ENCODE peak calls at places on chromosomes 6 and 20, in six cellular contexts. J is HFFc6, S is DND-41, U is NB4, Q is GM12865, L is astrocyte of the spinal cord. T is an unnamed sample.
A peak's percentile ranks its signal among the peaks of the same experiment; 100 is the strongest.

GRCh38 chr6:46044876-46045617 is 29.4 kb upstream of the CLIC5 start:
- DNase-seq in S (no peak), Q (no peak), J (peak; percentile 70), L (peak; percentile 90), U (peak; percentile 73), T (peak; percentile 8)

GRCh38 chr6:41878961-41879405 is 16.2 kb downstream of the USP49 start:
- DNase-seq in J (peak; percentile 73), Q (no peak), U (peak; percentile 15), S (no peak), L (peak; percentile 51), T (peak; percentile 14)

GRCh38 chr20:13501500-13501899 is 137.2 kb downstream of the TASP1 start:
- DNase-seq in U (no peak), S (no peak), L (no peak), J (no peak), Q (no peak), T (no peak)

GRCh38 chr6:90025418-90026089 is 131.3 kb downstream of the GJA10 start:
- DNase-seq in J (peak; percentile 65), U (peak; percentile 34), Q (no peak), L (peak; percentile 89), S (no peak), T (peak; percentile 42)

GRCh38 chr6:18327621-18328548 is 59.3 kb upstream of the RNF144B start:
- DNase-seq in S (no peak), L (no peak), J (no peak), Q (peak; percentile 37), U (peak; percentile 12), T (no peak)

GRCh38 chr6:149026530-149026942 is 279.7 kb downstream of the UST start:
- DNase-seq in U (peak; percentile 75), S (peak; percentile 57), J (peak; percentile 95), Q (peak; percentile 55), L (peak; percentile 91), T (peak; percentile 48)

GRCh38 chr20:14997791-14998190 is 660.4 kb upstream of the FLRT3 start:
- DNase-seq in S (no peak), U (no peak), J (no peak), Q (no peak), L (peak; percentile 70), T (peak; percentile 5)

GRCh38 chr6:159252955-159253508 is 83.8 kb downstream of the FNDC1 start:
- DNase-seq in U (peak; percentile 57), L (peak; percentile 69), Q (peak; percentile 54), J (peak; percentile 52), S (peak; percentile 26), T (no peak)

GRCh38 chr6:170233304-170234205 is 57.3 kb downstream of the DLL1 start:
- DNase-seq in L (no peak), Q (no peak), U (no peak), S (no peak), J (no peak), T (no peak)

GRCh38 chr20:52493177-52493711 is 301.7 kb upstream of the ZFP64 start:
- DNase-seq in Q (no peak), J (no peak), U (no peak), S (no peak), L (peak; percentile 25), T (no peak)

GRCh38 chr6:49911252-49911651 is 44.9 kb upstream of the CRISP1 start:
- DNase-seq in L (no peak), Q (no peak), U (no peak), J (no peak), S (no peak), T (no peak)

GRCh38 chr20:56458227-56458821 is 10.1 kb upstream of the RTF2 start:
- DNase-seq in J (no peak), S (no peak), U (no peak), Q (no peak), L (no peak), T (no peak)

DNA sequence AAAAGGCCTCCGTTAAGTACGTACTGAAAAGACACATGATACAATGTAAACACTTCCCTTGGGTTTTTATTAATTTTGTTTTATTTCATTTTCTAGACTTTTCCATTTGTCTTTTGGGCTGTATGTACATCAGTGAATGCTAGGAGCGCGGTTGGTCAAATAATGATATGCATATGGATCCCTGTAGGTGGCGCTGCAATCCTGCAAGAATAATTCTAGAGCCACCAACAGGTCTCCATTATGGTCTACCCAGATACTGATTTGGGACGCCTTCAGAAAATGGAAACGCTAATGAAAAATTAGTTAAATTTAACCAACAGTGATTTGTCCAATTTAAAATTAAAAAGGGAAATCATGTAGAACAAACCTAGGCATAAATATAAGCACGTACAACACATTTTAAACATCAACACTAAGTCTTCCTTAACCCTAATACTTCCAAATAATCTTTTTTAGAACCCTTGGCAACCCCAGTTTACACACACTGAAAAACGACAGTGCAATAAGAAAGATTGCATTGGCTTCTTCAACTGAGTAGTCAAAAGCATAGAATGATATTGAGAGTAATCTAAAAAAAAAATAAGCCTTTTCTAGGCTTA is 433.5 kb downstream of the RFPL4B start:
- DNase-seq in Q (peak; percentile 86), J (peak; percentile 79), S (peak; percentile 34), U (peak; percentile 76), L (peak; percentile 88), T (peak; percentile 54)
- TF ChIP-seq CTCF in Q (peak; percentile 64), J (peak; percentile 97), S (peak; percentile 60), U (peak; percentile 70), L (peak; percentile 67), T (peak; percentile 50)

DNA sequence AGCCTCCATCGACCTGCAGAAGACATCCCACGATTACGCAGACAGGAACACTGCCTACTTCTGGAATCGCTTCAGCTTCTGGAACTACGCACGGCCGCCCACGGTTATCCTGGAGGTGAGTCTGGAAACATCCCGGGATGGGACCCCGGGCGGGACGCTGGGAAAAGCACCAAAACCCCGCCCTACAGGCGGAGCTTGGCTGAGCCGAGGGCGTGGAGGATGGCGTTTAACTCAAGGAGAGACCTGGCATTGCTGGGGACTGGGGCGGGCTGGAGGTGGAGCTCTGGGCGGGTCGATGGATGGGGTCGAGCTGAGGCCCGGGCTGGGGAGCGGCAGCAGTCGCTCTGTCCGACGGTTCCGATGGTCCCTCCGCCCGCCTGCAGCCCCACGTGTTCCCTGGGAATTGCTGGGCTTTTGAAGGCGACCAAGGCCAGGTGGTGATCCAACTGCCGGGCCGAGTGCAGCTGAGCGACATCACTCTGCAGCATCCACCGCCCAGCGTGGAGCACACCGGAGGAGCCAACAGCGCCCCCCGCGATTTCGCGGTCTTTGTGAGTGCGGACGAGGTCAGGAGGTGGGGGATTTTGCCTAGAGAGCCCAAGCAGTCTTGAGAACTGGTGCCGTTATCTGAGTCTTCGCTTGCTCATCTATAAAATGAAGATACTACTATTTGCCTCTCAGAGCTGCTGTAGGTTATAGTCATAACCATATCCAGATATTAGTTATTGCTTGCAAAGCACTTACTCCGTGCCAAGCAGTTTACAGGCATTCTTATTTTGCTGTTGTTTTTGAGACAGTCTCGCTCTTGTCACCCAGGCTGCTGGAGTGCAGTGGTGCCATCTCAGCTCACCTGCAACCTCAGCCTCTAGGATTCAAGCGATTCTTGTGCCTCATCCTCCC is 3.8 kb downstream of the SPAG4 start:
- DNase-seq in Q (peak; percentile 88), U (peak; percentile 74), L (peak; percentile 81), S (peak; percentile 82), J (peak; percentile 74), T (peak; percentile 42)
- TF ChIP-seq CTCF in Q (peak; percentile 71), U (peak; percentile 54), L (peak; percentile 54), S (peak; percentile 94), J (peak; percentile 72), T (peak; percentile 32)

GRCh38 chr6:30719791-30720737 is at the start of gene TUBB:
- DNase-seq in L (peak; percentile 99), U (peak; percentile 99), Q (peak; percentile 98), J (peak; percentile 98), S (peak; percentile 98), T (peak; percentile 93)
- TF ChIP-seq CTCF in L (peak; percentile 1), U (no peak), Q (no peak), J (no peak), S (peak; percentile 22), T (no peak)

GRCh38 chr20:8547968-8548588 is 416.0 kb downstream of the PLCB1 start:
- DNase-seq in J (no peak), Q (no peak), L (no peak), U (no peak), S (no peak), T (no peak)
- TF ChIP-seq CTCF in J (no peak), Q (no peak), L (no peak), U (no peak), S (no peak), T (no peak)

GRCh38 chr20:38875170-38875993 is 50.8 kb upstream of the FAM83D start:
- DNase-seq in Q (peak; percentile 98), U (peak; percentile 56), L (no peak), S (peak; percentile 83), J (no peak), T (no peak)
- TF ChIP-seq CTCF in Q (no peak), U (no peak), L (no peak), S (no peak), J (no peak), T (no peak)

DNA sequence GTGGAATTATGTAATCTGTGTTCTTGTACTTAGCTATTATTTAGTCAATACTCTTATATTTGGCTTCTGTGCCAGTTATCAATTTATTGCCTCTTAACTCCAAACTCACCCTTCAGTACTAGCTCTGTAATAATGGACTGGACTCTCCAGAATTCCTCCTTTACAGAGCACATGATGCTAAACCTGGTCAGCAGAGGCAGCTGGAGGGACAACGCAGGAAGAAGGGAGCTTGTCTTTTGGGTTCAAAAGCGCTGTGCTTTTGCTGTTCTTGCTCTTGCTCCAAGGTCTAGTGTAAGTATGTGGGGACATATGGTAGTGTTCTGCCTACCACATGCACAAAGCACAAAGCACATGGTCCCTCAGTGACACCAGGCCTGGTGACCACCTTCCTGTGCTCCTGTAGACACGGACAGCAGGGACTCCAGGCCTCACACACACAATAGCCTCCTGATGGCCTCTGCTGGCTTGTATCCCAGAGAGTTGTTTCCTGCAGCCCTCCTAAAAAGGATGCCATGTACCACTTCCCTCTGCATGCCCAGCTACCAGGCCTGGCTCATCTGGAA is 46.1 kb downstream of the CHD6 start:
- DNase-seq in U (no peak), Q (no peak), J (no peak), S (no peak), L (no peak), T (no peak)
- TF ChIP-seq CTCF in U (no peak), Q (no peak), J (peak; percentile 34), S (no peak), L (peak; percentile 21), T (no peak)

DNA sequence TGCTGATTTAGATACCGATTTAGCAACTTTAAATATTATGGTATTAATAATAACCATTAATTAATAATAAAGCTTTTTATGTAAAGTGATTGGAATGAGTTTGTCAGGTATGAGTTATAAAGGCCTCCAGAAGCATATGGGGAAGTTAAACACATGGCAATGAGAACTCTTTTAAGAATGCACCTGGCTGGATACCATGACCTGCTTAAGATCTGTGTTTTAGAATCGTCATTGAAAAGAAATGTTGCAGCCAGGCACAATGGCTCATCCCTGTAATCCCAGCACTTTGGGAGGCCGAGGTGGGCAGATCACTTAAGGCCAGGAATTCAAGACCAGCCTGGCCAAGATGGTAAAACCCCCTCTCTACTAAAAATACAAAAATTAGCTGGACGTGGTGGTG is 197.5 kb downstream of the SOX4 start:
- DNase-seq in Q (no peak), J (no peak), U (no peak), L (no peak), S (no peak), T (no peak)
- TF ChIP-seq CTCF in Q (no peak), J (no peak), U (no peak), L (no peak), S (no peak), T (no peak)

DNA sequence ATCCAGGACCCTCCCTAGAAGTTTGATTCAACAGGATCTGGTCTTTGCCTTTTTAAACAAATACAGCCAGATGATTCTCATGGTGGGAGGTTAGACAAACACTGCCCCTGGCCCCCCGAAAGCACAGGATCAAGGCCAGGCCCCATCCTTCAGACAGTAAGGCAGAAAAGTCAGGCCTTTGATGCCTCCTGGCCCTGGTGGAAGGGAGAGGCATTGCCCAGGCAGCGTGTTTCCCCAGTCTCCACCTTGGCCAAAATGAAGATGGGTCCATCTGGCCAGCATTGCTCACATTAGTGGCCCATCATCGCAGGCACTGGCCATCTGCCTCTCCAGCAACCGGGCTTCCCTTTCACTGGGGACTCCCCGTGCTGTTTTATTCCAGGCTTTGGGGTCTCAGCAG is 4.3 kb downstream of the SULF2 start:
- DNase-seq in U (no peak), S (no peak), Q (no peak), L (no peak), J (no peak), T (no peak)
- TF ChIP-seq CTCF in U (no peak), S (peak; percentile 19), Q (peak; percentile 4), L (no peak), J (no peak), T (no peak)